ENCODE peak calls at places on chromosomes 3 and 15, in five cellular contexts. R is A549, T is SK-N-SH, U is K562, I is HepG2. M is an unnamed sample.

GRCh38 chr3:64049136-64049535 is 25.8 kb upstream of the PSMD6 start:
- DNase-seq in U (no peak), R (peak; percentile 45), T (no peak), I (no peak), M (no peak)

GRCh38 chr3:169104541-169104940 is 559.0 kb downstream of the MECOM start:
- DNase-seq in R (no peak), T (no peak), U (no peak), I (no peak), M (no peak)

GRCh38 chr15:52730163-52730562 is 51.0 kb upstream of the ATOSA start:
- DNase-seq in T (no peak), I (no peak), U (no peak), R (peak; percentile 35), M (peak; percentile 28)

GRCh38 chr3:157159037-157159761 is 748 bp downstream of the CCNL1 start:
- DNase-seq in U (no peak), R (peak; percentile 67), I (peak; percentile 69), T (peak; percentile 75), M (no peak)

GRCh38 chr3:179652467-179653105 is at the start of gene USP13:
- DNase-seq in U (peak; percentile 70), I (peak; percentile 51), R (peak; percentile 74), T (peak; percentile 95), M (no peak)

GRCh38 chr15:40028853-40029252 is 10.1 kb downstream of the SRP14 start:
- DNase-seq in I (no peak), U (no peak), R (no peak), T (no peak), M (no peak)

GRCh38 chr3:70982700-70983140 is 600.8 kb downstream of the FOXP1 start:
- DNase-seq in U (no peak), R (peak; percentile 66), I (no peak), T (no peak), M (peak; percentile 37)

GRCh38 chr15:77282333-77282732 is 137.6 kb downstream of the PEAK1 start:
- DNase-seq in T (no peak), I (peak; percentile 83), R (peak; percentile 50), U (no peak), M (no peak)

GRCh38 chr3:173912126-173912525 is 514.6 kb downstream of the NLGN1 start:
- DNase-seq in R (no peak), I (no peak), T (no peak), U (no peak), M (no peak)
- TF ChIP-seq USF2 in R (no peak), I (no peak), T (no peak), U (no peak), M (no peak)

GRCh38 chr15:68166847-68167246 is 38.3 kb downstream of the CALML4 start:
- DNase-seq in R (no peak), T (no peak), I (no peak), U (no peak), M (no peak)
- TF ChIP-seq REST in R (no peak), T (no peak), I (no peak), U (no peak), M (no peak)

GRCh38 chr3:128167973-128168674 is 14.8 kb downstream of the EEFSEC start:
- DNase-seq in I (peak; percentile 99), T (peak; percentile 28), R (no peak), U (no peak), M (no peak)
- TF ChIP-seq RFX5 in I (peak; percentile 26), T (no peak), R (no peak), U (no peak), M (no peak)

GRCh38 chr15:73240864-73241499 is 127.8 kb downstream of the HCN4 start:
- DNase-seq in I (peak; percentile 59), R (peak; percentile 78), T (peak; percentile 47), U (peak; percentile 61), M (peak; percentile 28)
- TF ChIP-seq USF2 in I (no peak), R (no peak), T (no peak), U (no peak), M (no peak)

GRCh38 chr15:34813446-34814190 is 18.3 kb upstream of the ACTC1 start:
- DNase-seq in U (no peak), I (no peak), R (no peak), T (no peak), M (no peak)
- TF ChIP-seq REST in U (no peak), I (no peak), R (no peak), T (no peak), M (no peak)

DNA sequence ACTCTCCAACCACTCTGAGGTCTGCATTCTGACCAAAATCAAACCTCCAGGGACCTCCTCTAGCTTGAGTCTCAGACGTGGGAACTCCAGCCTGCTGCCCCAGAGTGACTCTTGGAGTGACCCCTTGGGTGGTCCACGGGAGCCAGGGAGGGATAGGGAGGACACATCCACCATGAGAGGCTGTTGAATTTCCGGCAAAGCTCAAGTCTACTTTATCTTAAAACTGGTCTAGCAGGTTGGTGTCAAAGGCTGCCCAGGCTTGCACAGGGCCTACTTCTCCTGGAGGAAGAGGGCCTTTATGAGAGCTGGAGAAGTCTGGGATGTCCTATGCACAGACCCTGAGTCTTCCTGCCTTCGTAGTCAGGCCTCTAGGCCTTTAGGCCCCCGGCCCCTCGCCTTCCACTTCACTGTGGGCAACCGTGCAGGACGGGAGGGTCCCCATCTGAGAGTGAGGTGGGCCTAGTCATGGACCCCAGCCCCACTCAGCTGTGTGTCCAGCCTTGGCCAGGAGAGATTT is 8.8 kb downstream of the CISH start:
- DNase-seq in T (no peak), U (no peak), I (no peak), R (no peak), M (no peak)
- TF ChIP-seq RFX5 in T (no peak), U (no peak), I (no peak), R (no peak), M (no peak)